ENCODE peak calls at places on chromosomes 16 and 17, in seven cellular contexts. K is NCI-H345; C is OCI-LY7; D is stimulated activated CD4-positive, alpha-beta T cell treated with anti-CD3 and anti-CD28 coated beads, Interleukin-4, amount 100 ng/mL, for 1 hour; H is stromal cell of bone marrow; P is COR-L47; E is frontal cortex. V is an unnamed sample.

GRCh38 chr16:57194512-57194911 is 8.4 kb downstream of the RSPRY1 start:
- DNase-seq in K (no peak), C (no peak), D (no peak), H (peak), P (no peak), E (no peak), V (no peak)

GRCh38 chr17:38748329-38749221 is at the start of gene PCGF2:
- DNase-seq in K (peak), C (peak), D (no peak), H (peak), P (peak), E (peak), V (peak)

GRCh38 chr17:44374306-44375195 is 10.9 kb upstream of the FAM171A2 start:
- DNase-seq in K (no peak), C (no peak), D (no peak), H (no peak), P (no peak), E (no peak), V (peak)

GRCh38 chr16:88638323-88639230 is at the start of gene IL17C:
- DNase-seq in K (peak), C (peak), D (no peak), H (no peak), P (peak), E (no peak), V (peak)

GRCh38 chr16:49462989-49463371 is 89.4 kb downstream of the C16orf78 start:
- DNase-seq in K (no peak), C (peak), D (no peak), H (no peak), P (peak), E (no peak), V (peak)

GRCh38 chr17:78151514-78152008 is 5.4 kb downstream of the C17orf99 start:
- DNase-seq in K (no peak), C (no peak), D (no peak), H (no peak), P (no peak), E (no peak), V (no peak)

GRCh38 chr17:28878158-28878910 is 19.2 kb downstream of the FLOT2 start:
- DNase-seq in K (no peak), C (no peak), D (no peak), H (no peak), P (no peak), E (no peak), V (no peak)

GRCh38 chr16:48231675-48232214 is 12.4 kb upstream of the LONP2 start:
- DNase-seq in K (no peak), C (peak), D (peak), H (peak), P (peak), E (no peak), V (no peak)

GRCh38 chr17:27407916-27408846 is 48.1 kb upstream of the KSR1 start:
- DNase-seq in K (no peak), C (no peak), D (no peak), H (peak), P (no peak), E (no peak), V (no peak)

GRCh38 chr16:23232806-23233205 is 50.3 kb downstream of the SCNN1G start:
- DNase-seq in K (peak), C (no peak), D (no peak), H (no peak), P (no peak), E (no peak), V (no peak)

GRCh38 chr17:62778990-62779681 is 29.0 kb downstream of the MARCHF10 start:
- DNase-seq in K (peak), C (no peak), D (no peak), H (no peak), P (peak), E (no peak), V (peak)

GRCh38 chr16:84423416-84423837 is 55.1 kb downstream of the ATP2C2 start:
- DNase-seq in K (no peak), C (peak), D (no peak), H (peak), P (no peak), E (peak), V (no peak)

GRCh38 chr17:79790805-79791353 is 6.0 kb downstream of the CBX8 start:
- DNase-seq in K (no peak), C (no peak), D (no peak), H (no peak), P (no peak), E (no peak), V (no peak)

GRCh38 chr17:44466339-44466738 is 36.9 kb downstream of the GPATCH8 start:
- DNase-seq in K (no peak), C (no peak), D (no peak), H (no peak), P (no peak), E (no peak), V (no peak)

GRCh38 chr17:30920282-30920681 is 1.5 kb upstream of the ADAP2 start:
- DNase-seq in K (no peak), C (no peak), D (no peak), H (no peak), P (no peak), E (peak), V (no peak)

GRCh38 chr16:23132921-23133532 is 16.2 kb downstream of the USP31 start:
- DNase-seq in K (no peak), C (no peak), D (no peak), H (no peak), P (no peak), E (no peak), V (no peak)

GRCh38 chr16:50887500-50887899 is 145.6 kb downstream of the CYLD start:
- DNase-seq in K (no peak), C (no peak), D (no peak), H (no peak), P (no peak), E (no peak), V (no peak)

GRCh38 chr17:56867948-56868376 is 34.0 kb downstream of the DGKE start:
- DNase-seq in K (no peak), C (no peak), D (no peak), H (no peak), P (no peak), E (no peak), V (no peak)

GRCh38 chr17:2002767-2003329 is 22.3 kb downstream of the RTN4RL1 start:
- DNase-seq in K (no peak), C (no peak), D (no peak), H (no peak), P (no peak), E (no peak), V (no peak)

GRCh38 chr16:19162085-19162484 is 6.0 kb upstream of the SYT17 start:
- DNase-seq in K (no peak), C (no peak), D (no peak), H (no peak), P (no peak), E (no peak), V (no peak)

GRCh38 chr17:83103200-83103937 is 24.0 kb downstream of the METRNL start:
- DNase-seq in K (peak), C (peak), D (peak), H (no peak), P (peak), E (no peak), V (peak)

GRCh38 chr17:58335779-58336455 is 7.3 kb upstream of the TSPOAP1 start:
- DNase-seq in K (no peak), C (peak), D (peak), H (no peak), P (no peak), E (no peak), V (no peak)

GRCh38 chr17:30921544-30922196 is at the start of gene ADAP2:
- DNase-seq in K (peak), C (peak), D (no peak), H (no peak), P (peak), E (peak), V (peak)

GRCh38 chr16:30793508-30794069 is 6.6 kb upstream of the ZNF629 start:
- DNase-seq in K (no peak), C (no peak), D (no peak), H (no peak), P (no peak), E (no peak), V (no peak)

GRCh38 chr17:69870751-69871199 is 204.2 kb upstream of the KCNJ16 start:
- DNase-seq in K (no peak), C (no peak), D (no peak), H (no peak), P (no peak), E (no peak), V (no peak)

GRCh38 chr16:64718481-64718880 is 403.4 kb downstream of the CDH11 start:
- DNase-seq in K (no peak), C (no peak), D (no peak), H (no peak), P (no peak), E (no peak), V (no peak)

GRCh38 chr16:87541882-87542234 is 49.0 kb upstream of the ZCCHC14 start:
- DNase-seq in K (no peak), C (no peak), D (no peak), H (no peak), P (no peak), E (peak), V (no peak)

GRCh38 chr17:12089809-12090384 is 69.2 kb downstream of the MAP2K4 start:
- DNase-seq in K (peak), C (no peak), D (no peak), H (peak), P (no peak), E (no peak), V (no peak)

GRCh38 chr16:56424791-56425438 is 430 bp downstream of the AMFR start:
- DNase-seq in K (peak), C (no peak), D (peak), H (no peak), P (no peak), E (peak), V (no peak)

GRCh38 chr17:78747479-78747878 is 34.6 kb downstream of the CYTH1 start:
- DNase-seq in K (no peak), C (no peak), D (no peak), H (no peak), P (no peak), E (no peak), V (no peak)

GRCh38 chr16:53053967-53054669 is 673 bp upstream of the CHD9 start:
- DNase-seq in K (no peak), C (peak), D (peak), H (no peak), P (no peak), E (no peak), V (no peak)

GRCh38 chr17:82480345-82480744 is 21.8 kb downstream of the NARF start:
- DNase-seq in K (no peak), C (no peak), D (no peak), H (no peak), P (no peak), E (no peak), V (no peak)

GRCh38 chr16:8935989-8936388 is 27.7 kb downstream of the USP7 start:
- DNase-seq in K (no peak), C (peak), D (no peak), H (no peak), P (no peak), E (no peak), V (no peak)

GRCh38 chr17:80791758-80792284 is 199.8 kb upstream of the CHMP6 start:
- DNase-seq in K (no peak), C (no peak), D (peak), H (peak), P (no peak), E (peak), V (peak)

GRCh38 chr16:75038036-75038959 is 39.5 kb downstream of the ZNRF1 start:
- DNase-seq in K (no peak), C (no peak), D (no peak), H (no peak), P (no peak), E (no peak), V (no peak)

GRCh38 chr16:82715833-82716232 is 89.1 kb downstream of the CDH13 start:
- DNase-seq in K (no peak), C (no peak), D (no peak), H (no peak), P (no peak), E (no peak), V (no peak)

GRCh38 chr17:27477050-27477647 is 20.9 kb downstream of the KSR1 start:
- DNase-seq in K (no peak), C (no peak), D (no peak), H (no peak), P (no peak), E (no peak), V (no peak)